ENCODE peak calls at places on chromosomes 5 and 9, in four cellular contexts. B is HuH-7.5; X is activated CD4-positive, alpha-beta T cell treated with anti-CD3 and anti-CD28 coated beads, Interleukin-2, amount 10 ng/mL, durations not matched to agents 7 days and 5 days; H is uterus. J is an unnamed sample.

GRCh38 chr5:89471556-89471955 is 588.6 kb upstream of the MEF2C start:
- DNase-seq in B (no peak), H (no peak), X (no peak), J (no peak)

GRCh38 chr5:150497274-150497988 is 10.5 kb upstream of the NDST1 start:
- DNase-seq in H (peak), X (no peak), B (no peak), J (peak)

GRCh38 chr5:80916661-80917060 is 43.5 kb upstream of the RASGRF2 start:
- DNase-seq in X (no peak), H (no peak), B (no peak), J (no peak)

GRCh38 chr9:134942421-134943119 is 24.9 kb upstream of the FCN1 start:
- DNase-seq in H (no peak), X (no peak), B (no peak), J (no peak)

GRCh38 chr5:113276001-113276400 is 158.8 kb downstream of the TSSK1B start:
- DNase-seq in X (no peak), B (no peak), H (no peak), J (no peak)

GRCh38 chr5:146369691-146370090 is 31.1 kb downstream of the POU4F3 start:
- DNase-seq in H (no peak), B (no peak), X (no peak), J (no peak)

GRCh38 chr9:84339951-84340350 is 607 bp downstream of the SLC28A3 start:
- DNase-seq in B (no peak), X (no peak), H (no peak), J (no peak)

GRCh38 chr5:72106922-72107873 is at the start of gene MAP1B:
- DNase-seq in X (no peak), B (peak), H (peak), J (no peak)

GRCh38 chr9:127554966-127555829 is 56.9 kb upstream of the STXBP1 start:
- DNase-seq in B (no peak), X (no peak), H (no peak), J (no peak)